ENCODE peak calls at places on chromosome 22, in four cellular contexts. X is HepG2, G is Panc1, L is HCT116. M is an unnamed sample.

GRCh38 chr22:38203090-38203810 is 1.5 kb downstream of the MAFF start:
- DNase-seq in X (peak), G (no peak), L (no peak), M (peak)

GRCh38 chr22:21624880-21625791 is 4.7 kb downstream of the YDJC start:
- DNase-seq in X (no peak), G (no peak), L (no peak), M (peak)

GRCh38 chr22:33431300-33431699 is 373.1 kb upstream of the SYN3 start:
- DNase-seq in X (no peak), G (no peak), L (no peak), M (no peak)

GRCh38 chr22:45612451-45612901 is 59.2 kb upstream of the ATXN10 start:
- DNase-seq in X (no peak), G (no peak), L (no peak), M (no peak)

GRCh38 chr22:25083414-25084166 is 116.1 kb upstream of the CRYBB3 start:
- DNase-seq in X (peak), G (no peak), L (no peak), M (no peak)

GRCh38 chr22:43200031-43200430 is 13.1 kb upstream of the TTLL12 start:
- DNase-seq in X (no peak), G (no peak), L (no peak), M (no peak)

GRCh38 chr22:38162881-38163843 is 18.5 kb downstream of the PLA2G6 start:
- DNase-seq in X (no peak), G (no peak), L (no peak), M (no peak)

GRCh38 chr22:19965771-19966709 is 24.4 kb upstream of the TXNRD2 start:
- DNase-seq in X (no peak), G (no peak), L (no peak), M (peak)

GRCh38 chr22:33299245-33299956 is 241.2 kb upstream of the SYN3 start:
- DNase-seq in X (no peak), G (no peak), L (no peak), M (no peak)

GRCh38 chr22:34776827-34777226 is 289.1 kb upstream of the ISX start:
- DNase-seq in X (no peak), G (no peak), L (no peak), M (no peak)

GRCh38 chr22:46575915-46576555 is 38.6 kb upstream of the CELSR1 start:
- DNase-seq in X (no peak), G (no peak), L (no peak), M (peak)

GRCh38 chr22:46737976-46738641 is at the start of gene CERK:
- DNase-seq in X (peak), G (no peak), L (no peak), M (peak)

GRCh38 chr22:19122752-19123492 is 710 bp upstream of the DGCR2 start:
- DNase-seq in X (no peak), G (no peak), L (no peak), M (peak)

GRCh38 chr22:40668611-40669390 is 10.5 kb upstream of the MCHR1 start:
- DNase-seq in X (peak), G (no peak), L (peak), M (peak)

GRCh38 chr22:43580351-43580750 is 168.5 kb downstream of the MPPED1 start:
- DNase-seq in X (no peak), G (no peak), L (no peak), M (no peak)

GRCh38 chr22:26798433-26799065 is 141.2 kb downstream of the MIAT start:
- DNase-seq in X (no peak), G (no peak), L (no peak), M (no peak)

GRCh38 chr22:26801449-26801848 is 144.1 kb downstream of the MIAT start:
- DNase-seq in X (no peak), G (no peak), L (no peak), M (no peak)

GRCh38 chr22:26796785-26797184 is 139.4 kb downstream of the MIAT start:
- DNase-seq in X (no peak), G (no peak), L (no peak), M (no peak)

GRCh38 chr22:26800858-26801257 is 143.5 kb downstream of the MIAT start:
- DNase-seq in X (no peak), G (no peak), L (no peak), M (peak)

DNA sequence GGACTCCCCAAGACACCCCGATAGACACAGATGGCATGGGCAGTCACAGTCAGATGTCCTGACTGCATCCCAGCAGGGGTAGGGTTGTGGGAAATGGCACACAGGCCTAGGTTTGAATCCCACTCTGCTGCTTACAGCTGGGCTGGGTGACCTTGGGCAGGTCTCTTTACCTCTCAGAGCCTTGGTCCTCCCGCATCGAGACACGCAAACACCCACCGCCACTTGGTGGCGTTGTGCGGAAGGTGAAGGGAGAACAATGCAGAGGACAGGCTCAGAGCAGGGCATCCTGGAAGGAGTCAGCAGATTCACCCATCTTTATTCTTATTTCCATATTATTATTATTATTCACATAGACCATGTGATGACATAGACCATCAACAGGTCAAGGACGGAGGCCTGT is 140.5 kb downstream of the MIAT start:
- DNase-seq in X (no peak), G (no peak), L (peak), M (peak)
- TF ChIP-seq TCF7L2 in X (no peak), G (no peak), L (no peak), M (no peak)

DNA sequence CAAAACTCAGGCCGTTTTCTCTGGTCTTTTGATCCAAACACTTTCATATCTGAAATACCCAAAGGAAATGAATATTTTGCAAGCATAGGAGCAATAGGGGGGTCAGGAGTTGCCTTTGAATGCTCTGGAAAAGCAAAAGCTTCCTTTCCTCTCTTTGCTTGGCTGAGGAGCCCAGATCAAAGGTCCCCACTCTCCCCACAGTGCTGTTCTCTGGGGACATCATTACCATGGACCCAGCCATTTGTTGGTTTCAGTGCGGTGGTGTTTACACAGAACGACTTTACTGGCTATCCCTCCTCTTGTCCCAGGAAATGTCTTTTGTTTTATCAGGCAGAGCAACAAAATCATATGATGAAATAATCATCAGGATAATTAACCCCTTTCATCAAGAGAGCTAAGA is 1089.1 kb downstream of the TBC1D22A start:
- DNase-seq in X (no peak), G (no peak), L (no peak), M (no peak)
- TF ChIP-seq REST in X (no peak), G (no peak), L (no peak), M (no peak)

DNA sequence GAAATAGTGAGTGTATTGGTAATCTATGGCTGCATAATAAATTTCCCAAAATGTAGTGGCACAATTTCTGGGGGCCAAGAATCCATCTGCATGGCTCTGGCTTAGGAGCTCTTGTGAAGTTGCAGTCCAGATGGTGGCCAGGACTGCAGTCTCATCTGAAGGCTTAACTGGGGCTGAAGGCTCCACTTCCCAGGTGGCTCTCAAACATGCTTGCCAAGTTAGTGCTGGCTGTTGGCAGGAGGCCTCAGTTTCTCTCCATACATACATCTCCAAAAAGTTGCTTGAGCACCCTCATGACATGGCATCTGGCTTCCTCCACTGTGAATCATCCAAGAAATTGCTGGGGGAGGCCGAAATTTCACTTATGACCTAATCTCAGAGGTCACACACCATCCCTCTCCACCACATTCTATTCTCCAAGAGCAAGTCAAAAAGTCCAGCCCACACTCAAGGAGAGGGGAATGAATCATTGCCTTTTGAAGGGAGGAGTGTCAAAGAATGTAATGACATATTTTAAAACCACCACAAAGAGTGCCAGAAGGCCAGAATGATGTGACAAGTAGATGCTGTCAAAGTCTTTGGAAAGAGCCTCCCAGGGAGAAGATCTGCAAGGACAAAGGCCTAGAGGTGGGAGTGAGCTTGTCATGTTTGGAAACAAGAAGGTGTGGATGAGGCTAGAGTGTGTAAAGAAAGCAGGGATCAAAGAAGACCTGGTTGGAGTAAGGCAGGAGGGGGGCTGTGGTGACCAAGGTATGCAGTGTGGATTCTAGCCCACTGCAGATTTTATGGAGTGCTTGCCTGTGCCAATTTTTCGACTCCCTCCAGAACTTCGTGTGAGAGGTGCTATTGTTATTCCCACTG is 566.2 kb downstream of the MIAT start:
- DNase-seq in X (no peak), G (no peak), L (no peak), M (no peak)
- H3K27ac ChIP-seq in X (no peak), G (no peak), L (no peak), M (no peak)

DNA sequence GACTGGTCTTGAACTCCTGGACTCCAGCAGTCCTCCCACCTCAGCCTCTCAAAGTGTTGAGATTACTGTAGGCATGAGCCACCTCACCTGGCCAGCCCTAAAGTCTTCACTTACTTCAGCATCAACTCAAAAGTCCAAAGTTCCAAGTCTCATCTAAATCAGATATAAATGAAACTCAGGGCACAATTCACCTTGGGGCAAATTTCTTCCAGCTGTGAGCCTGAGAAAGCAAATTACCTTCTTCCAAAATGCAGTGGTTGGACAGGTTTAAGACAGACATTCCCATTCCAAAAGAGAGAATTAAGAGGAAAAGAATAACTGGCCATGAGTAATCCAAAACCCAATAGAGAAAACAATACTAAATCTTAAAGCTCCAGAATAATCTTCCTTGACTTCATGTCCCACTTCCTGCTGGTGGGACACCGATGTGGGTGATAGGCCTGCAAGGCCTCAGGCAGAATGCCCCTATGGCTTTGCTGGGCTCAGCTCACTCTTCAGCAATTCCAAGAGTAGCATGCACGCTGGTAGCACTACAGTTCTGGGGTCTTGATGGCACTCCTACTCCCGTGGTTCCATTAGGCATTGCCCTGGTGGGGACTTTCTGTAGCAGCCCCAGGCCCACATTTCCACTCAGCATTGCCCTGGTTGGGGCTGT is 50.3 kb downstream of the TUG1 start:
- DNase-seq in X (no peak), G (no peak), L (no peak), M (no peak)
- TF ChIP-seq TCF7L2 in X (no peak), G (no peak), L (no peak), M (no peak)

GRCh38 chr22:32204211-32204855 is 540 bp downstream of the RFPL2 start:
- DNase-seq in X (peak), G (no peak), L (no peak), M (no peak)
- TF ChIP-seq REST in X (no peak), G (no peak), L (no peak), M (no peak)

DNA sequence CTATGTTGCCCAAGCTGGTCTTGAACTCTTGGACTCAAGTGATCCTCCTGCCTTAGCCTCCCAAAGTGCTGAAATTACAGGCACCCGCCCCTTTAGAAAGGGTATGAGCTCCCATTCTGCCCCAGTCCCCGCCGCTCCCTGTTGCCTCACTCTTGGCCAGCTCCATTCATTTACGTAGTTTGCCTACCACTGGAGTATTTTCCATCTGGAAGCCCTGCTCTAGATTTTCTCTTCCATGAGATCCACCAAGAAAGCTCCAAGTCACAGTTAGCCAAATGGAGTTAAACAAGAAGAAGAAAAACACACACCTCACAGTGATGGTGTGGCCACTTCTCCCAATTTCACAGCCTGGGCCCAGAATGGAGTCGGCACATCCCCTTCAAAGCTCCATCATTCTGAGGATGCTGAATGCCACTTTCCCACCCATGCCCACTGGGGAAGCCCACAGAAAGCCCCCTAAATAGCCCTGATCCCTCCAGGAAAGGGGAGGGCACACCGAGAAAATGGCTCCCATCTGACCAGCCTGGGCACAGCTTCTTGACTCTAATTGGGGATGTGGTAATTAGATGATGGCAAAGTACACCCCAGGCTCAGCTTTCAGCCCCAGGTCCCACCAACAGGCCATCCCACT is 381.3 kb downstream of the MN1 start:
- DNase-seq in X (no peak), G (no peak), L (no peak), M (no peak)
- H3K27ac ChIP-seq in X (no peak), G (peak), L (no peak), M (no peak)

M was measured in K562.